ENCODE peak calls at places on chromosome 15, in eight cellular contexts. T is Peyer's patch, N is hepatocyte, C is cardiac muscle cell, W is BE2C, M is neural progenitor cell, H is stomach, G is left ventricle myocardium inferior. E is an unnamed sample. For H3K27me3 and H3K4me1, the result is how much of the 10 kb centered on the place peaks cover.

GRCh38 chr15:22884344-22884743 is 45.9 kb downstream of the NIPA2 start:
- DNase-seq in G (no peak), M (peak), T (no peak), H (no peak), W (no peak), C (no peak), N (no peak), E (no peak)

GRCh38 chr15:69697913-69698312 is 245.3 kb downstream of the RPLP1 start:
- DNase-seq in C (no peak), H (no peak), M (no peak), N (no peak), W (peak), G (peak), T (no peak), E (no peak)

GRCh38 chr15:98734472-98735284 is 86.3 kb downstream of the IGF1R start:
- DNase-seq in C (peak), T (no peak), N (no peak), M (no peak), H (no peak), G (no peak), W (no peak), E (no peak)

GRCh38 chr15:68341851-68342336 is 64.3 kb downstream of the FEM1B start:
- DNase-seq in W (no peak), C (peak), H (no peak), M (no peak), T (no peak), G (no peak), N (no peak), E (no peak)

GRCh38 chr15:78313383-78313782 is 14.0 kb upstream of the SKIC8 start:
- DNase-seq in G (no peak), C (no peak), T (no peak), W (no peak), H (no peak), M (no peak), N (no peak), E (no peak)

GRCh38 chr15:47963265-47963664 is 157.5 kb upstream of the SLC24A5 start:
- DNase-seq in C (no peak), G (no peak), N (no peak), H (no peak), W (no peak), T (no peak), M (no peak), E (no peak)

GRCh38 chr15:19973718-19974117 is 567.9 kb downstream of the GOLGA6L6 start:
- DNase-seq in H (no peak), N (no peak), W (peak), M (no peak), C (no peak), G (no peak), T (no peak), E (peak)

GRCh38 chr15:36964626-36965025 is 135.7 kb downstream of the MEIS2 start:
- DNase-seq in M (no peak), H (no peak), W (no peak), T (no peak), C (no peak), G (no peak), N (no peak), E (no peak)

GRCh38 chr15:70160803-70161565 is 63.3 kb upstream of the TLE3 start:
- DNase-seq in G (peak), T (no peak), M (no peak), C (no peak), N (no peak), H (no peak), W (no peak), E (no peak)

GRCh38 chr15:74129411-74130088 is 836 bp upstream of the ISLR2 start:
- DNase-seq in N (no peak), H (no peak), M (peak), T (no peak), W (no peak), G (no peak), C (no peak), E (no peak)
- H3K27me3 ChIP-seq in N (half or more), H (half or more), M (half or more), T (under half), W (under half), G (half or more), C (half or more), E (under half)

DNA sequence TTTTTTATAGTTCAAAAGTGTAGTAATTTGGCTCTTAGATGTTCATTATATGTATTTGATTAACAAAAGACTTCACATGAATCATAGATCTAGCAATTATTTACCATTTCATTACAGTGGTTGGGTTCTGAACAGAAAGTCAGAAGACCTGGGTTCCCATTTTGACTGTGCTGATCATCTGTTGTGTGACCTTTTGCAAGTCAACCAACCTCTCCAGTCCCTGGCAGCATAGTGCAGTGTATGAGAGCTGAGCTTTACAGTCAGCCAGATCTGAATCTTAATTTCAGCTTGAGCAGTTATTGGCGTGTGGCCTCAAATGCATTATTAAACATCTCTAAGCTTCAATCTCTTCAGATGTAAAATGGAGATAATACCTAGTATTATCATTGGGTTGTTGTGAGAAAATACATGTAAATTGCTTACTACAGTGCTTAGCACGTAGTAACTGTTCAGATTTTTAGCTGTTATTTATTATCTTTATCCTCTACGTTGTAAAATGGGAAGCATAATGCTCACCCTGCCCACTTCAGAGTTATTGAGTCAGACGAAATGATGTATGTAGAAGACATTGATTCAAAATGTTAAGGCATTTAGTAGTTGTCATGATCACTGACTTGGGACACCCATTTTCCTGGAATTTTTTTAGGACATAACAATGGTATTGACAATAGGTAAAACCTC is 104.0 kb downstream of the KLHL25 start:
- DNase-seq in M (no peak), C (no peak), H (no peak), T (no peak), N (no peak), G (no peak), W (no peak), E (no peak)
- H3K4me1 ChIP-seq in M (under half), C (half or more), H (under half), T (under half), N (under half), G (half or more), W (under half), E (under half)

DNA sequence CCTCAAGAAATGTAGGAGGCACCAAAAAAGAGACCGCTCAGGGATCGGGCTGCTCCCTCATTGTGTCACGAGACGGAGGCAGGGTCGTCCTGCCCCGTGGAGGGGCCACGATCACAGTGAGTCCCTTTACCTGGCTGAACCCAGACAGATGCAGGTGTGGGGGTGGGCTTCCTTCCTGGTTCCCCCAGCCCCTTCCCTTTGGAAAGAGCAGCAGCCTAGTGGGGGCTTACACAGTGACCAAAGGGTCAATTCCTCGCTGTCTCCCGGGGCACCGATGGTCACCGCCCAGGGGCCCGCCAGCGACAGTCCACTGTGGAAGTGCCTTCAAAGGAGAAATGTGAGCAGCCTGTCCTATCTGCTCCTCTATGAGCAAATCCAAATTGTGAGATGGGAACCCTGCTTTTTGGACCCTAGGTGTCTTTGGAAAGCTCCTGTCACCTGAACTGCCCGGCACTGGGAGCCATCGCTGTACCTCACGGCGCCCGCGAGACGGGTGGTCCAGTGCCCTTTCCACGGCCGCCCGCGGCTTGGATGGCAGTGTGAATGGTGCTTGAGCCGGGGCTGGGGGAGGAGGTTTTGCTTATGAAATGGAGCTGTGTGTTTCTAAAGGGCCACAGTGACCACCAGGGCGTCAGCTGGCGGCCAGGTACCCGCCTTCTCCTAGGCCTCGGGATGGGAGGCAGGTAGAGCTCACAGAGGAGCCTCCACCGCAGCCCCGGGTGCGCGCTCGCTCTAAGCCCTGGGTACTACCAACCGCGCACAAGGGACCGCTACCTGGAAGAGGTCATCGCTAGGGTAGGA is 155.7 kb downstream of the KLF13 start:
- DNase-seq in M (no peak), W (no peak), N (no peak), C (no peak), T (no peak), G (no peak), H (peak), E (no peak)
- H3K27me3 ChIP-seq in M (under half), W (under half), N (half or more), C (half or more), T (under half), G (under half), H (under half), E (under half)

GRCh38 chr15:64003182-64003581 is 43.1 kb downstream of the DAPK2 start:
- DNase-seq in G (no peak), C (no peak), H (no peak), N (no peak), M (no peak), W (no peak), T (no peak), E (no peak)

GRCh38 chr15:64006642-64007041 is 39.6 kb downstream of the DAPK2 start:
- DNase-seq in T (no peak), M (no peak), C (no peak), N (no peak), H (peak), G (no peak), W (no peak), E (no peak)

GRCh38 chr15:64004582-64004981 is 41.7 kb downstream of the DAPK2 start:
- DNase-seq in T (peak), W (no peak), M (no peak), C (no peak), G (no peak), N (peak), H (peak), E (no peak)

GRCh38 chr15:64001148-64001547 is 45.1 kb downstream of the DAPK2 start:
- DNase-seq in H (no peak), M (no peak), W (no peak), G (no peak), C (no peak), T (no peak), N (no peak), E (no peak)

DNA sequence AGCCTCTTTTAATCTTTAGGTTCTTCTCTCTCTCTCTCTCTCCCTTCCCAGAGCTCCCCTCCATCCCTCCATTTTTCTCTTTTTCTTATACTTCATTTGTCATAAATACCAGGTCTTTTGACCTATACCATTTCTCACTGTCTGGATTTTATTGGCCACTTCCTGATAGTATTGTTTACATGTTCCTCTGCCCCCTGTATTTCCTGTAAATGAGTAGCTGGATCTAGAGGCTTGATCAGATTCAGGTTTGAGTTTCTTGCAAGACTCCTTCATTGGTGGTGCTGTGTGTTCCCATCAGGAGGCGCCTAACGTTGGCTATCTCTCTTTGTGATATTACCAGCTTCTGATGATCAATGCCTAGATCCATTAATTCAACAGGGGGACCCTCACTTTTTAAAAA is 42.2 kb downstream of the DAPK2 start:
- DNase-seq in C (no peak), T (no peak), W (no peak), H (no peak), N (peak), M (no peak), G (no peak), E (no peak)
- H3K4me1 ChIP-seq in C (under half), T (under half), W (under half), H (under half), N (under half), M (under half), G (half or more), E (under half)

GRCh38 chr15:90572893-90573292 is 43.2 kb downstream of the CRTC3 start:
- DNase-seq in N (no peak), T (no peak), C (no peak), W (no peak), H (no peak), M (no peak), G (no peak), E (no peak)

GRCh38 chr15:90571063-90571541 is 41.4 kb downstream of the CRTC3 start:
- DNase-seq in G (peak), H (no peak), C (no peak), M (no peak), W (no peak), T (no peak), N (no peak), E (no peak)

GRCh38 chr15:90565866-90566265 is 36.1 kb downstream of the CRTC3 start:
- DNase-seq in N (no peak), G (no peak), H (no peak), M (no peak), C (no peak), W (no peak), T (no peak), E (no peak)

GRCh38 chr15:90570643-90571042 is 40.9 kb downstream of the CRTC3 start:
- DNase-seq in T (no peak), C (no peak), H (no peak), M (no peak), W (no peak), N (no peak), G (no peak), E (no peak)
- H3K27me3 ChIP-seq in T (under half), C (under half), H (under half), M (under half), W (under half), N (under half), G (under half), E (under half)

GRCh38 chr15:77067691-77068367 is 3.1 kb downstream of the TSPAN3 start:
- DNase-seq in W (no peak), N (peak), T (no peak), H (no peak), C (no peak), M (no peak), G (no peak), E (no peak)
- H3K4me1 ChIP-seq in W (under half), N (half or more), T (under half), H (half or more), C (under half), M (under half), G (half or more), E (under half)